ENCODE peak calls at places on chromosomes 12 and 14, in eight cellular contexts. S is GM10248, K is lower leg skin, N is ELF-1, G is T-helper 2 cell, V is prostate gland, U is fibroblast of the conjunctiva, C is HuH-7.5. B is an unnamed sample.
A peak's percentile ranks its signal among the peaks of the same experiment; 100 is the strongest.

GRCh38 chr14:58969951-58970751 is 218.3 kb upstream of the DAAM1 start:
- DNase-seq in S (no peak), K (no peak), N (peak; percentile 89), G (no peak), V (no peak), U (no peak), C (no peak), B (peak; percentile 64)

GRCh38 chr14:71918955-71919354 is 13.3 kb upstream of the RGS6 start:
- DNase-seq in S (no peak), K (no peak), N (peak; percentile 73), G (no peak), V (no peak), U (no peak), C (no peak), B (peak; percentile 69)

GRCh38 chr12:52156310-52156709 is 35.5 kb downstream of the KRT80 start:
- DNase-seq in S (no peak), K (no peak), N (no peak), G (no peak), V (no peak), U (no peak), C (no peak), B (no peak)

GRCh38 chr14:72600551-72601330 is 293.2 kb downstream of the DPF3 start:
- DNase-seq in S (no peak), K (peak; percentile 77), N (no peak), G (no peak), V (no peak), U (no peak), C (no peak), B (no peak)

GRCh38 chr14:47772652-47773051 is 97.2 kb upstream of the MDGA2 start:
- DNase-seq in S (no peak), K (no peak), N (no peak), G (no peak), V (no peak), U (no peak), C (no peak), B (no peak)

GRCh38 chr12:16021666-16022065 is 110.5 kb downstream of the DERA start:
- DNase-seq in S (no peak), K (no peak), N (no peak), G (no peak), V (no peak), U (no peak), C (no peak), B (no peak)

GRCh38 chr12:49059385-49060232 is 985 bp downstream of the KMT2D start:
- DNase-seq in S (no peak), K (peak; percentile 89), N (peak; percentile 57), G (no peak), V (no peak), U (no peak), C (no peak), B (peak; percentile 70)

GRCh38 chr12:21296751-21297406 is 37.8 kb downstream of the SLCO1A2 start:
- DNase-seq in S (peak; percentile 10), K (no peak), N (peak; percentile 11), G (no peak), V (no peak), U (no peak), C (no peak), B (peak; percentile 43)

GRCh38 chr12:6280053-6280469 is 30.4 kb upstream of the PLEKHG6 start:
- DNase-seq in S (no peak), K (peak; percentile 94), N (peak; percentile 83), G (no peak), V (peak; percentile 63), U (peak; percentile 78), C (no peak), B (no peak)

GRCh38 chr12:28507867-28508266 is 317.6 kb downstream of the CCDC91 start:
- DNase-seq in S (no peak), K (no peak), N (no peak), G (no peak), V (no peak), U (no peak), C (no peak), B (no peak)

GRCh38 chr12:186006-186625 is 27.8 kb downstream of the SLC6A12 start:
- DNase-seq in S (no peak), K (no peak), N (no peak), G (no peak), V (no peak), U (no peak), C (no peak), B (no peak)

GRCh38 chr12:3741882-3742672 is 10.8 kb downstream of the CRACR2A start:
- DNase-seq in S (no peak), K (peak; percentile 64), N (no peak), G (no peak), V (no peak), U (no peak), C (no peak), B (no peak)

GRCh38 chr12:124233041-124233836 is 61.7 kb upstream of the RFLNA start:
- DNase-seq in S (no peak), K (no peak), N (no peak), G (no peak), V (no peak), U (no peak), C (no peak), B (no peak)

GRCh38 chr12:17076335-17076734 is 470.4 kb upstream of the LMO3 start:
- DNase-seq in S (no peak), K (no peak), N (no peak), G (no peak), V (no peak), U (no peak), C (peak; percentile 5), B (peak; percentile 7)

GRCh38 chr12:100897240-100897639 is 102.7 kb downstream of the ANO4 start:
- DNase-seq in S (no peak), K (no peak), N (no peak), G (no peak), V (no peak), U (no peak), C (no peak), B (no peak)

GRCh38 chr14:102239231-102239630 is 65.7 kb downstream of the MOK start:
- DNase-seq in S (no peak), K (no peak), N (no peak), G (no peak), V (no peak), U (no peak), C (no peak), B (no peak)

GRCh38 chr14:100309028-100309718 is 2.9 kb upstream of the SLC25A29 start:
- DNase-seq in S (no peak), K (no peak), N (no peak), G (no peak), V (no peak), U (no peak), C (no peak), B (no peak)

GRCh38 chr12:91989143-91989542 is 156.5 kb downstream of the BTG1 start:
- DNase-seq in S (no peak), K (no peak), N (no peak), G (no peak), V (no peak), U (no peak), C (no peak), B (no peak)

GRCh38 chr12:104486416-104486815 is 29.7 kb downstream of the CHST11 start:
- DNase-seq in S (no peak), K (no peak), N (no peak), G (no peak), V (no peak), U (no peak), C (no peak), B (no peak)

GRCh38 chr14:23580948-23581281 is 2.3 kb upstream of the JPH4 start:
- DNase-seq in S (no peak), K (peak; percentile 45), N (no peak), G (no peak), V (no peak), U (no peak), C (no peak), B (peak; percentile 72)

GRCh38 chr12:132610896-132611602 is 667 bp upstream of the LRCOL1 start:
- DNase-seq in S (no peak), K (no peak), N (no peak), G (no peak), V (no peak), U (no peak), C (no peak), B (no peak)

GRCh38 chr12:26383041-26383440 is 187.7 kb downstream of the SSPN start:
- DNase-seq in S (no peak), K (no peak), N (no peak), G (no peak), V (no peak), U (no peak), C (no peak), B (no peak)

GRCh38 chr14:69287096-69287991 is 27.4 kb downstream of the GALNT16 start:
- DNase-seq in S (no peak), K (peak; percentile 62), N (peak; percentile 36), G (no peak), V (no peak), U (no peak), C (no peak), B (peak; percentile 62)

GRCh38 chr12:72273499-72273837 is 1.3 kb downstream of the TRHDE start:
- DNase-seq in S (peak; percentile 8), K (no peak), N (no peak), G (no peak), V (no peak), U (no peak), C (peak; percentile 50), B (peak; percentile 39)

GRCh38 chr12:52837781-52838736 is 3.9 kb upstream of the KRT79 start:
- DNase-seq in S (no peak), K (no peak), N (no peak), G (no peak), V (no peak), U (no peak), C (no peak), B (no peak)

GRCh38 chr14:99527026-99527425 is 45.8 kb downstream of the CCNK start:
- DNase-seq in S (no peak), K (no peak), N (no peak), G (no peak), V (no peak), U (no peak), C (no peak), B (no peak)

GRCh38 chr12:110022980-110023633 is 23.9 kb downstream of the ANKRD13A start:
- DNase-seq in S (no peak), K (no peak), N (no peak), G (no peak), V (no peak), U (no peak), C (no peak), B (peak; percentile 21)

B was measured in GM23338.